ENCODE peak calls at places on chromosomes 3 and 15, in five cellular contexts. C, Z, E, N and T are unnamed samples.

GRCh38 chr15:84905016-84905916 is 20.8 kb downstream of the SLC28A1 start:
- DNase-seq in N (no peak), Z (no peak), E (no peak), C (no peak), T (no peak)

GRCh38 chr15:53758412-53758811 is 1.1 kb downstream of the WDR72 start:
- DNase-seq in E (no peak), N (no peak), Z (no peak), C (no peak), T (no peak)

GRCh38 chr3:136512391-136512790 is 239.8 kb downstream of the STAG1 start:
- DNase-seq in C (no peak), N (no peak), Z (no peak), E (no peak), T (no peak)

GRCh38 chr3:185365281-185366211 is 2.6 kb downstream of the MAP3K13 start:
- DNase-seq in N (no peak), Z (no peak), E (no peak), C (no peak), T (no peak)

GRCh38 chr15:45091161-45091560 is 22.8 kb downstream of the DUOX2 start:
- DNase-seq in E (peak; percentile 19), N (no peak), Z (no peak), C (no peak), T (no peak)

GRCh38 chr3:85853805-85854204 is 895.0 kb downstream of the CADM2 start:
- DNase-seq in Z (no peak), E (no peak), C (no peak), N (no peak), T (no peak)

GRCh38 chr15:62816342-62817059 is 226.0 kb upstream of the TPM1 start:
- DNase-seq in E (no peak), Z (no peak), N (no peak), C (no peak), T (no peak)

GRCh38 chr15:57324590-57324890 is 51.8 kb upstream of the CGNL1 start:
- DNase-seq in Z (no peak), C (no peak), E (no peak), N (no peak), T (no peak)

GRCh38 chr3:76986876-76987513 is 52.9 kb upstream of the ROBO2 start:
- DNase-seq in Z (no peak), N (no peak), C (no peak), E (no peak), T (no peak)

GRCh38 chr3:120098710-120099109 is 4.5 kb upstream of the GSK3B start:
- DNase-seq in Z (no peak), E (no peak), C (no peak), N (no peak), T (no peak)

GRCh38 chr15:81160312-81161214 is 26.5 kb downstream of the CFAP161 start:
- DNase-seq in E (peak; percentile 88), Z (no peak), C (no peak), N (no peak), T (no peak)